ENCODE peak calls at places on chromosomes 12 and 14, in ten cellular contexts. Y, N, C, G, T, F, W, K, S and Z are unnamed samples.

GRCh38 chr12:52069410-52070242 is at the start of gene ATG101:
- DNase-seq in S (peak), W (peak), G (peak), F (peak), N (peak), C (peak), Y (peak), K (peak), T (peak), Z (peak)

GRCh38 chr14:76919431-76919810 is 93.2 kb downstream of the LRRC74A start:
- DNase-seq in C (no peak), N (no peak), S (peak), Y (no peak), T (no peak), G (no peak), K (no peak), W (no peak), F (no peak), Z (no peak)

GRCh38 chr12:6469609-6470374 is 685 bp downstream of the VAMP1 start:
- DNase-seq in K (peak), Y (no peak), C (no peak), S (no peak), N (no peak), W (no peak), F (no peak), G (no peak), T (no peak), Z (no peak)

GRCh38 chr12:21881950-21882349 is 59.3 kb downstream of the ABCC9 start:
- DNase-seq in G (peak), N (no peak), T (no peak), F (no peak), Y (no peak), K (no peak), W (no peak), C (peak), S (no peak), Z (no peak)

GRCh38 chr12:118015944-118016343 is 559 bp upstream of the RFC5 start:
- DNase-seq in T (no peak), N (no peak), S (no peak), G (no peak), F (no peak), Y (no peak), W (no peak), K (no peak), C (no peak), Z (no peak)

GRCh38 chr12:1931642-1932041 is 13.2 kb upstream of the CACNA2D4 start:
- DNase-seq in C (no peak), W (no peak), G (no peak), F (no peak), K (no peak), N (no peak), S (no peak), Y (no peak), T (no peak), Z (no peak)

GRCh38 chr12:12244341-12244740 is 22.5 kb downstream of the LRP6 start:
- DNase-seq in F (no peak), W (no peak), T (no peak), G (peak), C (no peak), S (no peak), Y (no peak), K (no peak), N (no peak), Z (no peak)

GRCh38 chr14:32657081-32657480 is 281.6 kb upstream of the NPAS3 start:
- DNase-seq in Y (no peak), G (peak), T (no peak), K (no peak), W (no peak), N (no peak), S (peak), C (no peak), F (peak), Z (no peak)

GRCh38 chr14:70648374-70648773 is 6.7 kb downstream of the TTC9 start:
- DNase-seq in Y (no peak), T (no peak), W (no peak), F (no peak), G (no peak), S (no peak), K (no peak), N (no peak), C (no peak), Z (no peak)

GRCh38 chr12:77995436-77996167 is 164.9 kb downstream of the NAV3 start:
- DNase-seq in K (no peak), G (no peak), Y (peak), F (no peak), N (no peak), S (no peak), W (no peak), T (no peak), C (no peak), Z (no peak)

GRCh38 chr14:77498984-77499527 is 440 bp upstream of the ISM2 start:
- DNase-seq in F (no peak), W (no peak), Y (no peak), T (no peak), N (no peak), S (no peak), K (no peak), C (no peak), G (no peak), Z (no peak)

GRCh38 chr12:716506-716905 is 35.9 kb upstream of the WNK1 start:
- DNase-seq in T (no peak), N (no peak), G (no peak), K (no peak), S (no peak), F (no peak), W (no peak), Y (no peak), C (peak), Z (no peak)

GRCh38 chr12:10016881-10017280 is 6.5 kb downstream of the CLEC12B start:
- DNase-seq in S (no peak), N (no peak), Y (peak), F (no peak), K (no peak), W (no peak), G (no peak), T (no peak), C (no peak), Z (no peak)

GRCh38 chr12:11031307-11031706 is at the start of gene TAS2R31:
- DNase-seq in F (no peak), T (no peak), K (no peak), Y (no peak), S (no peak), G (no peak), N (no peak), W (no peak), C (no peak), Z (no peak)

GRCh38 chr14:101153691-101154090 is 250.2 kb upstream of the RTL1 start:
- DNase-seq in N (no peak), F (no peak), Y (no peak), G (no peak), S (no peak), W (no peak), K (no peak), C (no peak), T (no peak), Z (no peak)

GRCh38 chr12:28568083-28568482 is 377.8 kb downstream of the CCDC91 start:
- DNase-seq in T (no peak), G (no peak), S (no peak), F (no peak), K (no peak), W (no peak), C (no peak), Y (no peak), N (peak), Z (no peak)

GRCh38 chr14:84926656-84927055 is 603.3 kb upstream of the FLRT2 start:
- DNase-seq in S (no peak), C (no peak), K (no peak), T (no peak), G (no peak), Y (no peak), F (no peak), W (no peak), N (no peak), Z (no peak)